ENCODE peak calls at places on chromosome 21, in five cellular contexts. G, M, V, P and S are unnamed samples.

GRCh38 chr21:16086936-16087335 is 357.2 kb downstream of the USP25 start:
- DNase-seq in G (no peak), M (no peak), V (no peak), P (no peak), S (no peak)

GRCh38 chr21:42534361-42534900 is 20.8 kb downstream of the SLC37A1 start:
- DNase-seq in G (no peak), M (peak), V (no peak), P (no peak), S (no peak)

GRCh38 chr21:42702720-42703119 is 49.3 kb downstream of the PDE9A start:
- DNase-seq in G (no peak), M (no peak), V (no peak), P (no peak), S (no peak)

GRCh38 chr21:45822002-45822397 is 159.6 kb upstream of the COL6A1 start:
- DNase-seq in G (no peak), M (no peak), V (no peak), P (no peak), S (no peak)

GRCh38 chr21:26966978-26967913 is at the start of gene ADAMTS5:
- DNase-seq in G (peak), M (no peak), V (peak), P (peak), S (peak)

GRCh38 chr21:46409641-46410406 is 48.9 kb upstream of the DIP2A start:
- DNase-seq in G (no peak), M (no peak), V (no peak), P (no peak), S (no peak)

GRCh38 chr21:42081931-42082381 is 10.8 kb downstream of the UMODL1 start:
- DNase-seq in G (peak), M (no peak), V (no peak), P (no peak), S (no peak)

GRCh38 chr21:16792155-16792554 is 720.7 kb upstream of the CXADR start:
- DNase-seq in G (no peak), M (no peak), V (no peak), P (no peak), S (peak)

GRCh38 chr21:45556645-45557601 is 14.7 kb upstream of the SLC19A1 start:
- DNase-seq in G (peak), M (no peak), V (peak), P (peak), S (peak)

GRCh38 chr21:18954415-18954972 is 550.9 kb upstream of the TMPRSS15 start:
- DNase-seq in G (no peak), M (no peak), V (no peak), P (no peak), S (no peak)

GRCh38 chr21:31279986-31280385 is 64.1 kb downstream of the TIAM1 start:
- DNase-seq in G (no peak), M (no peak), V (no peak), P (no peak), S (peak)

GRCh38 chr21:37711294-37711844 is 204.9 kb downstream of the KCNJ6 start:
- DNase-seq in G (no peak), M (no peak), V (no peak), P (no peak), S (no peak)

GRCh38 chr21:31929548-31929947 is 56.7 kb downstream of the HUNK start:
- DNase-seq in G (no peak), M (no peak), V (no peak), P (no peak), S (no peak)

GRCh38 chr21:26949830-26950229 is 17.1 kb downstream of the ADAMTS5 start:
- DNase-seq in G (no peak), M (no peak), V (no peak), P (no peak), S (no peak)

GRCh38 chr21:42094811-42095210 is 23.7 kb downstream of the UMODL1 start:
- DNase-seq in G (no peak), M (no peak), V (no peak), P (no peak), S (peak)

GRCh38 chr21:31732891-31733520 is 1.1 kb upstream of the SCAF4 start:
- DNase-seq in G (no peak), M (peak), V (no peak), P (no peak), S (peak)

GRCh38 chr21:29486306-29486705 is 187.6 kb downstream of the BACH1 start:
- DNase-seq in G (no peak), M (no peak), V (no peak), P (no peak), S (no peak)

GRCh38 chr21:41952568-41953248 is 1.1 kb downstream of the C2CD2 start:
- DNase-seq in G (no peak), M (no peak), V (no peak), P (no peak), S (peak)

GRCh38 chr21:15978158-15978805 is 248.5 kb downstream of the USP25 start:
- DNase-seq in G (no peak), M (no peak), V (no peak), P (no peak), S (peak)

GRCh38 chr21:28215214-28215954 is 777.3 kb downstream of the LTN1 start:
- DNase-seq in G (no peak), M (no peak), V (no peak), P (no peak), S (peak)

GRCh38 chr21:29235714-29236197 is 63.0 kb upstream of the BACH1 start:
- DNase-seq in G (no peak), M (peak), V (no peak), P (no peak), S (no peak)

GRCh38 chr21:31354122-31354521 is 10.1 kb upstream of the TIAM1 start:
- DNase-seq in G (no peak), M (no peak), V (no peak), P (no peak), S (peak)

GRCh38 chr21:22575165-22575584 is 1577.0 kb downstream of the NCAM2 start:
- DNase-seq in G (no peak), M (no peak), V (no peak), P (no peak), S (no peak)

GRCh38 chr21:43922949-43923348 is 57.9 kb downstream of the AGPAT3 start:
- DNase-seq in G (peak), M (no peak), V (no peak), P (no peak), S (no peak)

GRCh38 chr21:43919871-43920801 is 55.1 kb downstream of the AGPAT3 start:
- DNase-seq in G (no peak), M (peak), V (peak), P (peak), S (no peak)

GRCh38 chr21:43921979-43922945 is 57.2 kb downstream of the AGPAT3 start:
- DNase-seq in G (peak), M (peak), V (no peak), P (peak), S (peak)

GRCh38 chr21:43923391-43923790 is 58.4 kb downstream of the AGPAT3 start:
- DNase-seq in G (no peak), M (no peak), V (no peak), P (no peak), S (peak)

GRCh38 chr21:43921602-43921978 is 56.6 kb downstream of the AGPAT3 start:
- DNase-seq in G (no peak), M (peak), V (no peak), P (peak), S (no peak)
- H3K4me3 ChIP-seq in G (no peak), M (no peak), V (no peak), P (no peak), S (no peak)

GRCh38 chr21:25639167-25639921 is at the start of gene JAM2:
- DNase-seq in G (peak), M (peak), V (peak), P (peak), S (no peak)
- TF ChIP-seq CTCF in G (no peak), M (peak), V (no peak), P (peak), S (no peak)

GRCh38 chr21:40839551-40839950 is 7.4 kb downstream of the DSCAM start:
- DNase-seq in G (no peak), M (no peak), V (no peak), P (no peak), S (no peak)

GRCh38 chr21:40842197-40842552 is 4.8 kb downstream of the DSCAM start:
- DNase-seq in G (no peak), M (no peak), V (no peak), P (no peak), S (no peak)

GRCh38 chr21:40844935-40845334 is 2.0 kb downstream of the DSCAM start:
- DNase-seq in G (no peak), M (no peak), V (no peak), P (no peak), S (no peak)

GRCh38 chr21:40840441-40840840 is 6.5 kb downstream of the DSCAM start:
- DNase-seq in G (no peak), M (no peak), V (no peak), P (no peak), S (no peak)

GRCh38 chr21:40841524-40842196 is 5.3 kb downstream of the DSCAM start:
- DNase-seq in G (peak), M (peak), V (no peak), P (peak), S (no peak)
- H3K4me3 ChIP-seq in G (peak), M (no peak), V (no peak), P (peak), S (no peak)

GRCh38 chr21:38806153-38806941 is 618 bp downstream of the ETS2 start:
- DNase-seq in G (peak), M (peak), V (peak), P (peak), S (no peak)
- TF ChIP-seq CTCF in G (no peak), M (peak), V (no peak), P (peak), S (no peak)

DNA sequence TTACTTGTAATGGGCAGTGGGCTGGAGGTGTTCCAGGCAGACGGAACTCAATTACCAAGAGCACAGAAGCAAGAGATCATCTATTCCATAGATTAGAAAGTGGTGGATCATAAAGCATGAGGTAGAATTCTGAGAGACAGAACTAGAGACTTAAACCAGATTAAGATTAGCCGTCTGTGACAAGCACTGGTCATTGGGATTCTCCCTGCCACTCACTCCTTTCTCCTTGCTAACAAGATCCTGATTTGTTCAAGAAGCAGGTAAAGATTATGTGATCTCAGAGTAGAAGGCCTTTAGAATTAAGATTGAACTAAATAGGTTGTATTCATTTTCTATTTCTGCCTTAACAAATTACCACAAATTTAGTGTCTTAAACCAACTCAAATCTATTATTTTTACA is 1.5 kb upstream of the HSPA13 start:
- DNase-seq in G (no peak), M (no peak), V (no peak), P (no peak), S (no peak)
- H3K4me3 ChIP-seq in G (peak), M (peak), V (no peak), P (peak), S (no peak)

GRCh38 chr21:36606292-36606982 is 92.5 kb upstream of the SIM2 start:
- DNase-seq in G (no peak), M (no peak), V (no peak), P (no peak), S (no peak)
- TF ChIP-seq CTCF in G (no peak), M (peak), V (no peak), P (no peak), S (no peak)

GRCh38 chr21:34075760-34076159 is 2.4 kb downstream of the MRPS6 start:
- DNase-seq in G (no peak), M (no peak), V (no peak), P (no peak), S (no peak)
- H3K4me3 ChIP-seq in G (peak), M (no peak), V (no peak), P (peak), S (no peak)